ENCODE peak calls at places on chromosomes 16 and 17, in five cellular contexts. X, S, V, I and P are unnamed samples.

GRCh38 chr17:66807182-66807581 is 27.7 kb upstream of the CACNG5 start:
- DNase-seq in V (no peak), I (no peak), X (no peak), S (no peak), P (no peak)

GRCh38 chr16:66426112-66427035 is 721 bp upstream of the BEAN1 start:
- DNase-seq in V (peak), S (peak), X (no peak), I (no peak), P (no peak)

GRCh38 chr16:29849505-29849904 is 13.5 kb downstream of the CDIPT start:
- DNase-seq in I (no peak), X (peak), S (no peak), V (no peak), P (no peak)

GRCh38 chr17:7590743-7591142 is 849 bp upstream of the SOX15 start:
- DNase-seq in X (peak), I (no peak), S (peak), V (no peak), P (no peak)

GRCh38 chr17:40901981-40902862 is 17.2 kb upstream of the KRT20 start:
- DNase-seq in S (peak), X (peak), I (peak), V (no peak), P (no peak)

GRCh38 chr17:48571826-48572417 is 6.2 kb downstream of the HOXB4 start:
- DNase-seq in X (no peak), V (no peak), I (no peak), S (no peak), P (no peak)

GRCh38 chr17:46795379-46795952 is 23.0 kb downstream of the WNT3 start:
- DNase-seq in I (no peak), S (peak), V (no peak), X (peak), P (no peak)

GRCh38 chr17:42670925-42671657 is 5.7 kb downstream of the PLEKHH3 start:
- DNase-seq in I (no peak), X (no peak), S (no peak), V (no peak), P (no peak)

GRCh38 chr17:45936610-45937009 is 42.3 kb downstream of the MAPT start:
- DNase-seq in S (no peak), V (no peak), I (no peak), X (no peak), P (no peak)

GRCh38 chr16:90044111-90044551 is 24.9 kb upstream of the DBNDD1 start:
- DNase-seq in S (peak), X (no peak), V (no peak), I (peak), P (no peak)

GRCh38 chr17:62981933-62982332 is 15.9 kb downstream of the TANC2 start:
- DNase-seq in I (no peak), V (no peak), X (no peak), S (peak), P (no peak)

GRCh38 chr16:69171325-69172095 is 15.5 kb upstream of the SNTB2 start:
- DNase-seq in S (no peak), X (no peak), I (no peak), V (no peak), P (no peak)

GRCh38 chr17:79950306-79950705 is 85.4 kb downstream of the TBC1D16 start:
- DNase-seq in V (no peak), X (no peak), I (no peak), S (no peak), P (no peak)

GRCh38 chr16:11711662-11712061 is 31.0 kb downstream of the TXNDC11 start:
- DNase-seq in X (no peak), V (no peak), I (no peak), S (no peak), P (no peak)

GRCh38 chr17:33949100-33949499 is 306.0 kb upstream of the CCL2 start:
- DNase-seq in S (peak), I (no peak), V (no peak), X (no peak), P (no peak)

GRCh38 chr17:17425005-17425404 is 51.8 kb upstream of the MED9 start:
- DNase-seq in S (peak), V (no peak), I (no peak), X (no peak), P (no peak)

GRCh38 chr17:37640016-37640415 is 3.2 kb downstream of the DDX52 start:
- DNase-seq in S (no peak), X (no peak), V (no peak), I (no peak), P (no peak)

GRCh38 chr16:53678756-53679334 is 24.8 kb downstream of the RPGRIP1L start:
- DNase-seq in I (no peak), V (no peak), X (peak), S (no peak), P (no peak)

GRCh38 chr17:48579738-48580543 is 1.8 kb upstream of the HOXB4 start:
- DNase-seq in I (peak), X (no peak), S (no peak), V (no peak), P (no peak)

GRCh38 chr16:16021988-16022682 is 72.7 kb downstream of the ABCC1 start:
- DNase-seq in S (peak), V (peak), I (peak), X (peak), P (peak)

GRCh38 chr17:43438626-43439529 is 40.1 kb downstream of the ARL4D start:
- DNase-seq in S (no peak), I (no peak), V (no peak), X (no peak), P (no peak)

GRCh38 chr17:42459983-42460300 is 1.3 kb downstream of the ATP6V0A1 start:
- DNase-seq in V (peak), S (peak), I (no peak), X (peak), P (no peak)

GRCh38 chr17:3685174-3685812 is 10.7 kb downstream of the P2RX5 start:
- DNase-seq in S (no peak), X (no peak), V (no peak), I (no peak), P (no peak)

GRCh38 chr17:29442451-29442850 is 52.3 kb downstream of the TAOK1 start:
- DNase-seq in V (no peak), I (no peak), S (no peak), X (no peak), P (no peak)

GRCh38 chr17:27494192-27495091 is 38.2 kb downstream of the KSR1 start:
- DNase-seq in S (peak), I (peak), X (peak), V (peak), P (no peak)